ENCODE peak calls at places on chromosomes 7 and 10, in six cellular contexts. F is PC-3; T is mesendoderm; M is naive thymus-derived CD8-positive, alpha-beta T cell; R is activated CD4-positive, alpha-beta T cell treated with anti-CD3 and anti-CD28 coated beads, Interleukin-2, amount 10 ng/mL, durations not matched to agents 7 days and 5 days; Z is AG10803. P is an unnamed sample.

GRCh38 chr7:149414745-149415390 is 46.0 kb downstream of the ZNF777 start:
- DNase-seq in F (no peak), T (peak; percentile 100), M (peak; percentile 23), R (peak; percentile 16), Z (peak; percentile 65), P (peak; percentile 89)

GRCh38 chr7:158282461-158283001 is 305.1 kb downstream of the PTPRN2 start:
- DNase-seq in F (no peak), T (no peak), M (no peak), R (no peak), Z (no peak), P (no peak)

GRCh38 chr10:12656518-12657142 is 307.3 kb downstream of the CAMK1D start:
- DNase-seq in F (peak; percentile 60), T (peak; percentile 71), M (no peak), R (peak; percentile 26), Z (peak; percentile 66), P (peak; percentile 32)

GRCh38 chr7:159151231-159151630 is 6.6 kb upstream of the VIPR2 start:
- DNase-seq in F (no peak), T (no peak), M (no peak), R (no peak), Z (no peak), P (peak; percentile 14)

GRCh38 chr7:144001543-144001942 is 1.4 kb downstream of the OR6B1 start:
- DNase-seq in F (no peak), T (no peak), M (no peak), R (no peak), Z (no peak), P (no peak)

GRCh38 chr7:4078580-4078979 is 603.5 kb upstream of the FOXK1 start:
- DNase-seq in F (no peak), T (no peak), M (no peak), R (no peak), Z (no peak), P (no peak)

GRCh38 chr7:123557016-123557630 is 495 bp downstream of the NDUFA5 start:
- DNase-seq in F (peak; percentile 10), T (no peak), M (no peak), R (no peak), Z (peak; percentile 32), P (no peak)

GRCh38 chr7:1668486-1668931 is 1.6 kb upstream of the ELFN1 start:
- DNase-seq in F (no peak), T (peak; percentile 33), M (no peak), R (no peak), Z (no peak), P (peak; percentile 39)

GRCh38 chr7:105581066-105581811 is at the start of gene EFCAB10:
- DNase-seq in F (no peak), T (peak; percentile 97), M (peak; percentile 26), R (peak; percentile 66), Z (peak; percentile 38), P (peak; percentile 97)

GRCh38 chr10:10773109-10773508 is 244.6 kb upstream of the CELF2 start:
- DNase-seq in F (no peak), T (no peak), M (no peak), R (no peak), Z (no peak), P (no peak)

GRCh38 chr7:107446531-107446930 is 23.3 kb upstream of the GPR22 start:
- DNase-seq in F (peak; percentile 20), T (no peak), M (no peak), R (no peak), Z (peak; percentile 51), P (no peak)

GRCh38 chr7:40000734-40001315 is 50.8 kb downstream of the CDK13 start:
- DNase-seq in F (peak; percentile 10), T (no peak), M (no peak), R (no peak), Z (no peak), P (no peak)

GRCh38 chr10:55500931-55501559 is 700.0 kb upstream of the PCDH15 start:
- DNase-seq in F (peak; percentile 72), T (peak; percentile 82), M (no peak), R (no peak), Z (peak; percentile 1), P (peak; percentile 39)

GRCh38 chr10:7410800-7411670 is at the start of gene SFMBT2:
- DNase-seq in F (peak; percentile 27), T (peak; percentile 91), M (peak; percentile 60), R (peak; percentile 70), Z (peak; percentile 43), P (peak; percentile 79)

GRCh38 chr10:17229967-17230682 is 2.1 kb downstream of the VIM start:
- DNase-seq in F (peak; percentile 70), T (peak; percentile 87), M (peak; percentile 77), R (peak; percentile 94), Z (peak; percentile 76), P (peak; percentile 87)

GRCh38 chr7:18228686-18229085 is 201.0 kb upstream of the PRPS1L1 start:
- DNase-seq in F (no peak), T (no peak), M (no peak), R (no peak), Z (no peak), P (no peak)

P was measured in ELF-1.